ENCODE peak calls at places on chromosomes 7 and 10, in six cellular contexts. F, P, T, B, G and N are unnamed samples.

GRCh38 chr7:134927076-134927475 is 59.2 kb upstream of the AGBL3 start:
- DNase-seq in F (no peak), P (no peak), T (no peak), B (no peak), G (no peak), N (no peak)

GRCh38 chr10:25934673-25935139 is 677 bp downstream of the MYO3A start:
- DNase-seq in F (peak), P (no peak), T (peak), B (no peak), G (no peak), N (peak)

GRCh38 chr7:52260046-52260665 is 775.3 kb upstream of the POM121L12 start:
- DNase-seq in F (peak), P (no peak), T (no peak), B (no peak), G (no peak), N (peak)

GRCh38 chr10:132798876-132799275 is 12.9 kb upstream of the NKX6-2 start:
- DNase-seq in F (no peak), P (no peak), T (no peak), B (no peak), G (no peak), N (peak)

GRCh38 chr10:30985552-30985951 is 46.1 kb downstream of the ZNF438 start:
- DNase-seq in F (no peak), P (peak), T (no peak), B (no peak), G (no peak), N (no peak)

GRCh38 chr7:47193003-47193402 is 388.9 kb downstream of the TNS3 start:
- DNase-seq in F (no peak), P (no peak), T (no peak), B (no peak), G (no peak), N (no peak)

GRCh38 chr10:103663802-103664201 is 170.3 kb downstream of the NEURL1 start:
- DNase-seq in F (no peak), P (no peak), T (no peak), B (no peak), G (no peak), N (no peak)

GRCh38 chr7:158445421-158446175 is 142.0 kb downstream of the PTPRN2 start:
- DNase-seq in F (no peak), P (no peak), T (no peak), B (no peak), G (no peak), N (peak)

GRCh38 chr7:94223375-94224084 is 171.2 kb upstream of the COL1A2 start:
- DNase-seq in F (no peak), P (peak), T (peak), B (no peak), G (no peak), N (peak)

GRCh38 chr7:131052285-131052942 is 275.3 kb upstream of the MKLN1 start:
- DNase-seq in F (no peak), P (no peak), T (no peak), B (no peak), G (no peak), N (no peak)

GRCh38 chr10:28089467-28089866 is 90.6 kb upstream of the ODAD2 start:
- DNase-seq in F (no peak), P (peak), T (no peak), B (no peak), G (no peak), N (no peak)

GRCh38 chr10:132646443-132647097 is 109.0 kb downstream of the INPP5A start:
- DNase-seq in F (no peak), P (no peak), T (no peak), B (no peak), G (no peak), N (peak)

GRCh38 chr7:131945948-131946525 is 389.6 kb upstream of the PODXL start:
- DNase-seq in F (no peak), P (no peak), T (no peak), B (no peak), G (no peak), N (no peak)

GRCh38 chr10:35633006-35633980 is 8.8 kb downstream of the FZD8 start:
- DNase-seq in F (no peak), P (no peak), T (no peak), B (no peak), G (no peak), N (no peak)

GRCh38 chr10:110056822-110057221 is 49.0 kb downstream of the ADD3 start:
- DNase-seq in F (no peak), P (no peak), T (no peak), B (no peak), G (no peak), N (no peak)

GRCh38 chr10:120480065-120480600 is 23.1 kb downstream of the PLPP4 start:
- DNase-seq in F (no peak), P (no peak), T (peak), B (no peak), G (no peak), N (no peak)

GRCh38 chr7:31744294-31744874 is 57.4 kb downstream of the PPP1R17 start:
- DNase-seq in F (peak), P (peak), T (peak), B (peak), G (peak), N (peak)

GRCh38 chr7:141463986-141464385 is 87.2 kb upstream of the AGK start:
- DNase-seq in F (no peak), P (no peak), T (no peak), B (no peak), G (no peak), N (no peak)

GRCh38 chr7:28044825-28045224 is 135.8 kb downstream of the JAZF1 start:
- DNase-seq in F (no peak), P (no peak), T (no peak), B (no peak), G (no peak), N (no peak)

GRCh38 chr10:58820862-58821559 is 308.3 kb downstream of the BICC1 start:
- DNase-seq in F (no peak), P (no peak), T (no peak), B (no peak), G (no peak), N (no peak)

GRCh38 chr10:26215923-26216576 is 524 bp upstream of the GAD2 start:
- DNase-seq in F (no peak), P (no peak), T (peak), B (no peak), G (no peak), N (peak)

GRCh38 chr10:114489521-114490310 is 85.4 kb upstream of the AFAP1L2 start:
- DNase-seq in F (no peak), P (peak), T (no peak), B (peak), G (no peak), N (peak)

GRCh38 chr7:141674702-141675101 is 27.3 kb downstream of the DENND11 start:
- DNase-seq in F (peak), P (no peak), T (peak), B (no peak), G (no peak), N (peak)

GRCh38 chr10:72272689-72273409 is 875 bp upstream of the DDIT4 start:
- DNase-seq in F (peak), P (peak), T (peak), B (peak), G (no peak), N (peak)

GRCh38 chr7:11541330-11541729 is 290.7 kb downstream of the THSD7A start:
- DNase-seq in F (no peak), P (no peak), T (no peak), B (no peak), G (no peak), N (no peak)

GRCh38 chr7:11539853-11540252 is 292.1 kb downstream of the THSD7A start:
- DNase-seq in F (no peak), P (no peak), T (no peak), B (no peak), G (no peak), N (no peak)

GRCh38 chr7:11538751-11539299 is 293.2 kb downstream of the THSD7A start:
- DNase-seq in F (no peak), P (no peak), T (no peak), B (no peak), G (no peak), N (no peak)

DNA sequence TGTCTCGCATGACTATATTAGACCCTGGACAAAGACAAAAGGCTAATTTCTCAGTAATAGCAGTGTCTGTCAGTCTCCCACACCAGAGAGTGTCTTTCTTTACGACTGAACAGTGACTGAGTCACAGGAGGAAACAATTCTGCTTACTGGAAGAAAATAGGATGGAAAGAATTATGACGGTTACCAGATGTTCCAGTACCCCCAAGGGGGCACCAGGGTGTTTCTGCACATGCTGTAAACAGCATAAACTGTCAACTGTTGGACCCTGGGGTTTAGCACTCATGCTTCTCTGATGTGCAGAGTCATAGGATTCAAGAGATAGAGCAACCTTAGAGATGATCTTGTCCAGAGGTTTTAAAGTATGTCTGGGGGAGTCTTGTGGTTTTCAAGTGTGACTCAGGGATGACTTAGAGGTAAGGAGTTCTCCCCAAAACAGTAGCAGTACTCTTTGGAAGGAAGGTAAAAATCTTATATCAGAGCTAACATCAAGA is 291.7 kb downstream of the THSD7A start:
- DNase-seq in F (no peak), P (peak), T (no peak), B (no peak), G (no peak), N (no peak)
- TF ChIP-seq MAX in F (no peak), P (no peak), T (no peak), B (no peak), G (no peak), N (no peak)

DNA sequence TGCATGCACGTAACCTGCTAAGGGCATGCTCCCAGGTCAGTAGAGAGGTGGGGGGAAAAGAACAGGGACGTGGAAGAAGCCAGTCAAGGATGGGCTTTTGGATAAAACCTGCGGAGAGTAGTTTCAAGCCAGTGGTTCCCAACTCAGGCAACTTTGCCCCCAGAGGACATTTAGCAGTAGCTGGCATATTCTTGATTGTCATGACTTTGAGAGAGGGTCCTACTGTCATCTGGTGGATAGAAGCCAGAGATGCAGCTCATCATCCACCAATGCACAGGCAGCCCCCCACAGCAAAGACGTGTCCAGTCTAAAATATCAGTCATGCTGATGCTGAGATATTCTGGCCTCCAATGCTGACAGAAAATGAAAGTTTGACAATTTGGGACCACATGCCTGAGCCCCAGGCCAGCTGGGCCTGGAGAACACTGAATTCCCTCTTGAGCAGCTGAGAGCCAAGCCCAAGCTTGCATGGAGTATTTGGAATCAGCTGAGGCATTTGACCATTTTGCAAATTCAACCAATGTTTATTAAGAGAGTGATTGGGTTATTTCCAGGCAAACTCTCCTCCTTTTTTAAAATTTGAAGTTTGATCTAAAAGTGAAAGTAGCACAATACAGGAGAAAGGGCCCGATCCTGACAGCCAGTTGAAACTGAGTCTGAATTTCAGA is 110.0 kb upstream of the C7orf33 start:
- DNase-seq in F (no peak), P (no peak), T (no peak), B (no peak), G (no peak), N (no peak)
- TF ChIP-seq SP1 in F (no peak), P (no peak), T (no peak), B (no peak), G (no peak), N (no peak)

DNA sequence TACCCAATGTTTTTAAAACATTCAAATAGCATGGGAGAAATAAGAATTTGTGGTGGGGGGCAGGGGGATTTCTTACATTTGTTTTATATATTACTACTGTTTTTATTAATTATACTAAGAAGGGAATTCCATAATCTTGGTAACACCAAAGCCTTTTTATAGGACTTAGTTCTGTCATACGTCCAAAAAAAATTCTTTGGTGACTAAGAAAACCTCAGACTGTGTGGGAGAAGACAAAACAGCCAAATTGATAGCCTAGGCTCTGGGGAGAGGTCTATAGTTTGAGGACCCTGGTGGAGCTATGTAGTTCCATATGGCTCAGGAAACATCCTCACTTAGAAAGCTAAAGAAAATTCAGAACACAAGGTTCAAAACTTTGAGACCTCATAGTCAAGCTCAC is 23.4 kb downstream of the ACSM6 start:
- DNase-seq in F (no peak), P (no peak), T (no peak), B (no peak), G (no peak), N (no peak)
- TF ChIP-seq MAX in F (no peak), P (no peak), T (no peak), B (no peak), G (no peak), N (no peak)

GRCh38 chr7:157339777-157340677 is 3.2 kb downstream of the DNAJB6 start:
- DNase-seq in F (peak), P (peak), T (peak), B (peak), G (no peak), N (peak)

GRCh38 chr7:157335256-157335655 is 1.5 kb upstream of the DNAJB6 start:
- DNase-seq in F (no peak), P (no peak), T (no peak), B (no peak), G (no peak), N (no peak)

GRCh38 chr7:157335991-157336382 is 817 bp upstream of the DNAJB6 start:
- DNase-seq in F (no peak), P (no peak), T (no peak), B (no peak), G (no peak), N (no peak)

GRCh38 chr7:157336383-157337315 is at the start of gene DNAJB6:
- DNase-seq in F (peak), P (peak), T (peak), B (peak), G (peak), N (peak)

DNA sequence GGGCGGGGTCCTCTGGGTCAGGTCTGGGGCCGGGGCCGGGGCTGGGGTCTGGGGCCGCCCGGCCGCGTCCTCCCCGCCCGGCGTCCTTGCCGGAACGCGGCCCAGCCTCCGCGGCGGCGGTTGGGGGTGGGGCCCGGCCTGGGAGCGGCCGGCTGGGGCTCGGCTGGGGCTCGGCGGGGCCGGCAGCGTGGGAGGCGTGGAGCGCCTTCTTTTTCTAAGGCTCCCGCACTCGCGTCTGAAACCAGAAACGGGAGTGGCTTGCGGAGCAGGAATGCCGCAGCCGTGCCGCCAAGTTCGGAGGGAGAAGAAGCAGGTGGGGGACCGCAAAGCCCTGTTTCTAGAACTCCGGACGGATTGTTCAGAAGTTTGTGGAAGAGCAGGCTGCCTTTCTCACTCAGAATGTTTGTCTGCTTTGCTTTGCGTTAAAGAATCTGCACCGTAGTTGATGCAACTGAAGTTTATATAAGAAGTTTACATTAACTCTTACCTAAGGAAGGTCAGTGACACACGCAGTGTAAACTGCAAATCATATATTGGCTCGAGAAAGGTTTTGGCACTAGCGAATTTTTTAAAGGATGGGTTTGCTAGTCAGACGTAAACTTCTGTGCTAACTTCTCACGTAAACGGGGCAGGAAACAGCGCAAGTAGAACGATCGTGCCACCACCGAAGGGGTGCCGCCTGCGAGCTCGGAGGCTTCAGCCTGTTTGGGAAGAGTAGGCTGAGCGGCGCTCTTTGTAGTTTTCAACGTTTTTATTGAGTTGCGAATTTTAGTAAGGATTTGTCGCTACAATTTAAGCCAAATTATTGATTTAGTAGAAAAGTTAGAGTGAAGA is 729 bp downstream of the DNAJB6 start:
- DNase-seq in F (peak), P (no peak), T (no peak), B (peak), G (no peak), N (peak)
- TF ChIP-seq SP1 in F (peak), P (no peak), T (no peak), B (no peak), G (no peak), N (no peak)

GRCh38 chr10:34526758-34527730 is 288.1 kb downstream of the PARD3 start:
- DNase-seq in F (no peak), P (peak), T (no peak), B (no peak), G (no peak), N (no peak)

GRCh38 chr10:34523017-34523767 is 291.9 kb downstream of the PARD3 start:
- DNase-seq in F (no peak), P (no peak), T (no peak), B (no peak), G (no peak), N (no peak)

GRCh38 chr10:34522542-34522941 is 292.6 kb downstream of the PARD3 start:
- DNase-seq in F (peak), P (no peak), T (no peak), B (no peak), G (no peak), N (no peak)

GRCh38 chr10:34526186-34526585 is 288.9 kb downstream of the PARD3 start:
- DNase-seq in F (no peak), P (no peak), T (no peak), B (no peak), G (no peak), N (no peak)

DNA sequence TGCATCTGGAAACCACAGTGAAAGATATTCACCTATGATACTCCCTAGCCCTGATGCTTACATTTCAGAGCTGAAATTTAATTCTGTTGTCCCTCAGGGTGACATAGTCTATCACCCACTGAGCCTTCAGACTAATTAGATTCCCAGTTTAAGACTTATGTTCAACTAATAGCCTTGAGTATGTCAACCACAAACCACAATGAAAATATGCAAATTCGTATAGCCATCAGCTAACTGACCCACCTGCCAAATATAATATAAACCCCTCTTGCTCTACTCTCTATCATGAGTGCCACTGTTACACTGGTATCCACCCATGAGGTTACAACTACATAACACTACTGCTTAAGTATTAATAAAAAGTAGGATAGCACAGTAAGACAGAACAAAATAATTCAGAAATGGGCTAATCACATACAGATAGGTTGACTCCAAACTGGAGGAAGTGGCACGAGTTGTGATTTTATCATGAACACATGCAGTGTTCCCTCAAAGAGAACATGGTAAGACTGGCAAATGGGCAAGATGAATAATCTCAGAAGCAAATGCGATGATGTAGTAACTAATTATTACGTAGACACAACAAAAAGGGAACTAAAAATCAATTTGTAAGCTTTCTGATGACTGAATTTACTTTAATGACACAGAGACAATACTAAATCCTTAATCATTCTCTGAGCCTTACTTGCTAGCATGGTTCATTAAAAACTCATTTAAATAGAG is 290.6 kb downstream of the PARD3 start:
- DNase-seq in F (no peak), P (no peak), T (no peak), B (no peak), G (peak), N (no peak)
- TF ChIP-seq MAX in F (no peak), P (no peak), T (no peak), B (no peak), G (no peak), N (no peak)

GRCh38 chr10:127055263-127055662 is 141.1 kb downstream of the INSYN2A start:
- DNase-seq in F (no peak), P (no peak), T (no peak), B (no peak), G (no peak), N (no peak)
- TF ChIP-seq SP1 in F (no peak), P (no peak), T (no peak), B (no peak), G (no peak), N (no peak)

GRCh38 chr7:1537631-1538412 is 7.3 kb downstream of the MAFK start:
- DNase-seq in F (peak), P (no peak), T (peak), B (no peak), G (no peak), N (peak)
- TF ChIP-seq MAX in F (peak), P (no peak), T (no peak), B (no peak), G (no peak), N (no peak)